ENCODE peak calls at places on chromosomes 2 and 18, in four cellular contexts. X is CD8-positive, alpha-beta T cell; K is astrocyte; T is A549. G is an unnamed sample.
A peak's percentile ranks its signal among the peaks of the same experiment; 100 is the strongest.

GRCh38 chr2:84548303-84548702 is 32.0 kb downstream of the DNAH6 start:
- DNase-seq in X (no peak), K (no peak), T (no peak), G (no peak)

GRCh38 chr2:180690611-180691010 is 289.8 kb upstream of the UBE2E3 start:
- DNase-seq in X (no peak), K (no peak), T (no peak), G (no peak)

GRCh38 chr2:625415-626135 is 51.6 kb downstream of the TMEM18 start:
- DNase-seq in X (no peak), K (no peak), T (no peak), G (no peak)

GRCh38 chr2:180910831-180911665 is 69.4 kb upstream of the UBE2E3 start:
- DNase-seq in X (no peak), K (no peak), T (no peak), G (no peak)

GRCh38 chr2:134451347-134451630 is 197.4 kb downstream of the MGAT5 start:
- DNase-seq in X (no peak), K (no peak), T (no peak), G (no peak)

GRCh38 chr2:127735044-127735443 is 33.7 kb downstream of the SFT2D3 start:
- DNase-seq in X (no peak), K (no peak), T (peak; percentile 29), G (no peak)

GRCh38 chr2:104408266-104408665 is 445.6 kb upstream of the POU3F3 start:
- DNase-seq in X (no peak), K (peak; percentile 38), T (no peak), G (no peak)

GRCh38 chr2:102070058-102070642 is 72.4 kb upstream of the IL1R1 start:
- DNase-seq in X (no peak), K (peak; percentile 55), T (peak; percentile 93), G (no peak)

GRCh38 chr2:169980643-169981042 is 153.4 kb downstream of the UBR3 start:
- DNase-seq in X (no peak), K (no peak), T (no peak), G (no peak)

GRCh38 chr2:20224716-20225293 is at the start of gene SDC1:
- DNase-seq in X (no peak), K (peak; percentile 41), T (peak; percentile 82), G (no peak)

GRCh38 chr18:40851014-40851429 is 1104.0 kb upstream of the PIK3C3 start:
- DNase-seq in X (no peak), K (peak; percentile 85), T (no peak), G (no peak)

GRCh38 chr18:41140506-41140905 is 814.5 kb upstream of the PIK3C3 start:
- DNase-seq in X (no peak), K (no peak), T (no peak), G (no peak)

GRCh38 chr2:238308177-238308576 is 12.1 kb upstream of the TRAF3IP1 start:
- DNase-seq in X (no peak), K (no peak), T (no peak), G (no peak)

GRCh38 chr18:52348209-52348608 is 8.2 kb downstream of the DCC start:
- DNase-seq in X (no peak), K (no peak), T (peak; percentile 42), G (no peak)

GRCh38 chr18:49901862-49902340 is 88.6 kb upstream of the ACAA2 start:
- DNase-seq in X (no peak), K (no peak), T (no peak), G (no peak)

GRCh38 chr2:28172114-28172898 is 220.4 kb upstream of the FOSL2 start:
- DNase-seq in X (no peak), K (peak; percentile 45), T (no peak), G (no peak)

GRCh38 chr2:127574656-127575055 is 39.2 kb downstream of the MYO7B start:
- DNase-seq in X (no peak), K (no peak), T (no peak), G (no peak)

GRCh38 chr18:3262234-3263171 is 570 bp downstream of the MYL12B start:
- DNase-seq in X (peak; percentile 36), K (peak; percentile 39), T (peak; percentile 42), G (peak; percentile 32)

GRCh38 chr2:97857553-97857952 is 138.2 kb downstream of the TMEM131 start:
- DNase-seq in X (no peak), K (no peak), T (no peak), G (no peak)

GRCh38 chr2:64637000-64637628 is 16.6 kb downstream of the SERTAD2 start:
- DNase-seq in X (no peak), K (no peak), T (no peak), G (no peak)

GRCh38 chr2:61469424-61470121 is 1.3 kb downstream of the USP34 start:
- DNase-seq in X (no peak), K (no peak), T (no peak), G (no peak)

GRCh38 chr2:103161456-103162289 is 399.8 kb downstream of the TMEM182 start:
- DNase-seq in X (no peak), K (peak; percentile 39), T (peak; percentile 58), G (no peak)

GRCh38 chr2:216863029-216863428 is 3.2 kb upstream of the TNP1 start:
- DNase-seq in X (no peak), K (no peak), T (no peak), G (no peak)

DNA sequence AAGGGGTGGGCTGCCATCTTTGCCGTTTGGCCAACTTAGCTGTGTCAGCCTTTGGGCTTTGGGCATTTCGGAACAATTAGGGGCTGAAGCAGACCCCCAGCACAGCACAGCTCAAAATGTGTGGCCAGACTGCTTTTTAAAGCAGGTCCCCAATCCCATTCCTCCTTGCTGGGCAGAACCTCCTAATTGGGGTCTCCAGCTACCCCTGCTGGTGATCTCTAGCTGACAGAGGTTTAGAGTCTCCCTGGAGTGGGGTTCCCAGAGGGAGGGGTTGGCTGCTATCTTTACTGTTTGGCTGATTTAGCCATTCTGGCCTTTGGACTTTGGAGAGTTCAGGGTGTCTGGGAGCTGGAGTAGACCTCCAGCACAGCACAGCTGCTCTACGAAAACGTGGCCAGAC is 71.5 kb upstream of the LHCGR start:
- DNase-seq in X (no peak), K (no peak), T (no peak), G (no peak)
- TF ChIP-seq CTCF in X (no peak), K (no peak), T (no peak), G (no peak)

GRCh38 chr2:13193900-13194299 is 477.2 kb downstream of the TRIB2 start:
- DNase-seq in X (no peak), K (peak; percentile 27), T (peak; percentile 22), G (no peak)
- TF ChIP-seq CTCF in X (no peak), K (peak; percentile 54), T (no peak), G (peak; percentile 58)

GRCh38 chr2:196168181-196168580 is 3.2 kb downstream of the STK17B start:
- DNase-seq in X (no peak), K (peak; percentile 49), T (peak; percentile 17), G (no peak)

GRCh38 chr2:196170681-196171247 is 614 bp downstream of the STK17B start:
- DNase-seq in X (peak; percentile 41), K (peak; percentile 46), T (peak; percentile 31), G (no peak)

GRCh38 chr2:196171248-196171871 is at the start of gene STK17B:
- DNase-seq in X (peak; percentile 97), K (peak; percentile 83), T (peak; percentile 93), G (peak; percentile 87)

GRCh38 chr2:196170202-196170680 is 1.1 kb downstream of the STK17B start:
- DNase-seq in X (peak; percentile 59), K (peak; percentile 64), T (peak; percentile 51), G (no peak)

GRCh38 chr2:196169521-196169920 is 1.9 kb downstream of the STK17B start:
- DNase-seq in X (no peak), K (peak; percentile 9), T (no peak), G (no peak)
- TF ChIP-seq CTCF in X (no peak), K (no peak), T (no peak), G (no peak)

GRCh38 chr2:196208915-196209314 is 37.5 kb upstream of the STK17B start:
- DNase-seq in X (no peak), K (no peak), T (no peak), G (no peak)
- TF ChIP-seq CTCF in X (no peak), K (no peak), T (no peak), G (no peak)

GRCh38 chr18:46419391-46420141 is 237.5 kb downstream of the LOXHD1 start:
- DNase-seq in X (no peak), K (no peak), T (no peak), G (no peak)

GRCh38 chr18:46416706-46417638 is 240.0 kb downstream of the LOXHD1 start:
- DNase-seq in X (no peak), K (no peak), T (peak; percentile 40), G (no peak)

GRCh38 chr18:46415532-46415931 is 241.5 kb downstream of the LOXHD1 start:
- DNase-seq in X (no peak), K (no peak), T (no peak), G (no peak)

GRCh38 chr18:46421973-46422551 is 235.0 kb downstream of the LOXHD1 start:
- DNase-seq in X (no peak), K (no peak), T (no peak), G (no peak)

GRCh38 chr18:46418657-46419260 is 238.3 kb downstream of the LOXHD1 start:
- DNase-seq in X (no peak), K (peak; percentile 27), T (no peak), G (no peak)
- TF ChIP-seq CTCF in X (no peak), K (no peak), T (no peak), G (no peak)

GRCh38 chr2:119011162-119011909 is 69.3 kb downstream of the MARCO start:
- DNase-seq in X (peak; percentile 7), K (peak; percentile 9), T (peak; percentile 49), G (peak; percentile 70)
- TF ChIP-seq CTCF in X (no peak), K (peak; percentile 31), T (peak; percentile 68), G (peak; percentile 50)

DNA sequence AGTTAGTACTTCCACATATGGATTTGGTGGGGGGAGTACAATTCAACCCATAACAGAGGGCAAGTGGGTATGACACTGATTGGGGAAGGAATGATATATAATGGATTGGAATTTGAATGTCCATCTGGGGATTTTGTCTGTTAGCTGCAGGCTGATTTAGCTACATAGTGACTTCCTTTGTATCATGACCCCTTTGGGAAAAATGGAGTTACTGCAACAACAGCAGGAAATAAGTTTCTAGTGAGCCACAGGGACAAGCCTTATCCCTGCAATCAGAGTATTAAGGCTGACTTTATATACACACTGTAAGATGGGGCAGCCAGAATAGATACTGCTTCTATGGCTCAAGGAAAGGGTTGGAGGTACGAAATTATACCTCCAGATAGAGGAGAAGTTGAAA is 404.4 kb upstream of the MEIS1 start:
- DNase-seq in X (no peak), K (no peak), T (no peak), G (no peak)
- TF ChIP-seq CTCF in X (no peak), K (no peak), T (no peak), G (no peak)

GRCh38 chr2:117470311-117471095 is 344.0 kb upstream of the DDX18 start:
- DNase-seq in X (no peak), K (no peak), T (peak; percentile 39), G (no peak)
- TF ChIP-seq CTCF in X (no peak), K (no peak), T (peak; percentile 9), G (peak; percentile 55)